ENCODE peak calls at places on chromosomes 11 and 22, in five cellular contexts. X is HL-60, V is heart right ventricle, B is fibroblast of mammary gland, T is AG04449. N is an unnamed sample.

GRCh38 chr11:120391854-120392253 is 55.6 kb downstream of the ARHGEF12 start:
- DNase-seq in B (no peak), T (no peak), X (no peak), V (no peak), N (no peak)

GRCh38 chr11:116162086-116162485 is 610.7 kb downstream of the BUD13 start:
- DNase-seq in X (no peak), T (no peak), V (no peak), B (no peak), N (no peak)

GRCh38 chr11:97361812-97362378 is 972.1 kb downstream of the JRKL start:
- DNase-seq in T (no peak), X (no peak), V (no peak), B (peak; percentile 28), N (peak; percentile 11)

GRCh38 chr11:6196396-6196795 is 2.6 kb upstream of the OR52W1 start:
- DNase-seq in V (no peak), X (no peak), B (no peak), T (no peak), N (no peak)

GRCh38 chr11:59145534-59145933 is 2.9 kb downstream of the FAM111A start:
- DNase-seq in T (peak; percentile 59), V (no peak), X (peak; percentile 68), B (peak; percentile 90), N (no peak)

GRCh38 chr11:73085189-73085875 is 56.8 kb downstream of the FCHSD2 start:
- DNase-seq in T (no peak), X (peak; percentile 60), V (peak; percentile 17), B (peak; percentile 55), N (no peak)

GRCh38 chr11:79342686-79343085 is 98.1 kb downstream of the TENM4 start:
- DNase-seq in V (no peak), X (no peak), T (no peak), B (no peak), N (no peak)

GRCh38 chr11:62433553-62434301 is 14.9 kb downstream of the SCGB1A1 start:
- DNase-seq in X (no peak), V (no peak), T (no peak), B (no peak), N (no peak)

GRCh38 chr11:96098511-96099241 is 174.8 kb upstream of the MTMR2 start:
- DNase-seq in X (no peak), B (peak; percentile 37), T (no peak), V (no peak), N (no peak)

GRCh38 chr11:3644817-3645235 is at the start of gene ART1:
- DNase-seq in B (peak; percentile 11), V (peak; percentile 53), T (no peak), X (no peak), N (no peak)

GRCh38 chr22:28992565-28993326 is 68.9 kb downstream of the C22orf31 start:
- DNase-seq in V (no peak), X (no peak), B (no peak), T (no peak), N (no peak)

GRCh38 chr22:43847376-43848289 is 14.7 kb downstream of the SULT4A1 start:
- DNase-seq in V (no peak), T (no peak), X (no peak), B (no peak), N (no peak)

GRCh38 chr11:16891964-16892363 is 122.2 kb downstream of the PLEKHA7 start:
- DNase-seq in B (peak; percentile 80), T (peak; percentile 17), V (no peak), X (no peak), N (peak; percentile 8)

GRCh38 chr11:79458712-79459111 is 17.9 kb upstream of the TENM4 start:
- DNase-seq in B (no peak), V (no peak), X (no peak), T (no peak), N (no peak)

GRCh38 chr11:97937501-97937900 is 1083.2 kb upstream of the CNTN5 start:
- DNase-seq in T (no peak), B (no peak), X (no peak), V (no peak), N (no peak)

GRCh38 chr11:555500-556174 is 4.9 kb downstream of the LMNTD2 start:
- DNase-seq in T (no peak), V (no peak), X (no peak), B (no peak), N (no peak)
- H3K4me3 ChIP-seq in T (no peak overlapping the region), V (peak overlapping the region; percentile 12), X (no peak overlapping the region), B (no peak overlapping the region), N (peak overlapping the region; percentile 11)

DNA sequence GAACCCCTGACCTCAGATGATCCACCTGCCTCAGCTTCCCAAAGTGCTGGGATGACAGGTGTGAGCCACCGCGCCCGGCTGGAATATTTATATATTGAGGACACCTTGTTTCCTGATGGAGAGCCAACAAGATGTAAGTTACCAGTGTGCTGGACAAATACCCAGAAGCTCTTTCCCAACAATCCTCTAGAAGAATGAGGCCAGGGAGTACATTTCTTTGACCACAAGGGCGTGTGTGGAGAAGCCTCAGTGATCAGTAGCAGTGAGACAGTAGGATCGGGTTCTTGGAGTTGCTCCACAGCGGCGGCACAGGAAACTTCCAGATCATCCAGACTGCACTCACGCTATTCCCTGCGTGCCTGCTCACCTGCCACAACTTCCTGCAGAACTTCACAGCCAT is 10.3 kb upstream of the POLA2 start:
- DNase-seq in B (peak; percentile 30), T (no peak), V (no peak), X (no peak), N (no peak)
- TF ChIP-seq CTCF in B (no peak), T (no peak), V (no peak), X (no peak), N (no peak)

GRCh38 chr11:45383229-45383628 is 97.1 kb upstream of the SYT13 start:
- DNase-seq in B (peak; percentile 33), T (peak; percentile 31), X (peak; percentile 94), V (no peak), N (peak; percentile 46)
- H3K4me3 ChIP-seq in B (no peak overlapping the region), T (no peak overlapping the region), X (no peak overlapping the region), V (no peak overlapping the region), N (no peak overlapping the region)

GRCh38 chr11:106974831-106975230 is 43.4 kb downstream of the GUCY1A2 start:
- DNase-seq in X (no peak), B (no peak), T (no peak), V (no peak), N (no peak)
- TF ChIP-seq CTCF in X (no peak), B (peak; percentile 8), T (no peak), V (no peak), N (no peak)